ENCODE peak calls at places on chromosomes 4 and X, in five cellular contexts. L is GM12878, C is K562, R is H1, G is HepG2. Y is an unnamed sample.

GRCh38 chrX:150200820-150201287 is 162.3 kb upstream of the MAMLD1 start:
- DNase-seq in L (peak), R (no peak), G (peak), C (peak), Y (peak)

GRCh38 chr4:118954246-118954645 is 65.6 kb downstream of the SYNPO2 start:
- DNase-seq in G (no peak), L (no peak), R (no peak), C (no peak), Y (peak)

GRCh38 chrX:143994206-143994605 is 110.3 kb downstream of the UBE2NL start:
- DNase-seq in G (no peak), L (no peak), C (no peak), R (no peak), Y (no peak)

GRCh38 chr4:34422472-34422871 is 1821.8 kb downstream of the ARAP2 start:
- DNase-seq in C (no peak), R (no peak), L (no peak), G (no peak), Y (no peak)

GRCh38 chr4:108272566-108272965 is 103.8 kb upstream of the LEF1 start:
- DNase-seq in L (no peak), R (no peak), G (no peak), C (peak), Y (no peak)

GRCh38 chr4:166415749-166416148 is 542.7 kb downstream of the TLL1 start:
- DNase-seq in L (no peak), C (no peak), G (no peak), R (no peak), Y (no peak)

GRCh38 chr4:89400408-89401035 is 92.9 kb upstream of the GPRIN3 start:
- DNase-seq in G (no peak), L (no peak), C (no peak), R (no peak), Y (no peak)

GRCh38 chrX:9821581-9821980 is 35.4 kb downstream of the SHROOM2 start:
- DNase-seq in L (no peak), R (no peak), G (no peak), C (no peak), Y (no peak)

GRCh38 chr4:138087181-138087714 is 154.9 kb downstream of the SLC7A11 start:
- DNase-seq in C (no peak), R (no peak), G (no peak), L (no peak), Y (no peak)

GRCh38 chr4:25795566-25796454 is 67.0 kb downstream of the SEL1L3 start:
- DNase-seq in G (peak), C (no peak), L (no peak), R (peak), Y (no peak)

GRCh38 chr4:179128299-179128698 is 1686.1 kb upstream of the AGA start:
- DNase-seq in R (no peak), G (no peak), L (peak), C (no peak), Y (no peak)

GRCh38 chr4:179124419-179124818 is 1682.2 kb upstream of the AGA start:
- DNase-seq in G (no peak), C (no peak), R (no peak), L (no peak), Y (no peak)

GRCh38 chr4:179125870-179126269 is 1683.6 kb upstream of the AGA start:
- DNase-seq in L (no peak), C (no peak), G (no peak), R (no peak), Y (no peak)

GRCh38 chr4:179124957-179125356 is 1682.7 kb upstream of the AGA start:
- DNase-seq in L (no peak), R (no peak), G (no peak), C (no peak), Y (no peak)

DNA sequence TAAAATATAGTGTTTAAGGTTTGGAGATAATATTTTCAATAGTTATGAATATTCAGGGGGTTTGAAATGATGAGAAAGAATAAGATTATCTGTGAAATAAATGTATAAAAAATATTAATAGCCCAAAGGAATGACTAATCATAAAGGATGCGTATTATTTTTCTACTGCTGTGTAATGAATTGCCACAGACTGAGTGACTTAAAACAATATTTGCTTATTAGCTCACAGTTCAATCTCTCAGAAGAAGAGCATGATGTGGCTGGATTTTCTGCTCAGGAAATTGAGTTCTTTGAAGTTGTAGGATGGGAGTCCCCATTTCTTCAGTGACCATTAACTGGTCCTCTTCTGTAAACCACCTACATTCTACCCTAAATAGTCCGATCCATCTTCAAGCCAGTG is 1680.8 kb upstream of the AGA start:
- DNase-seq in R (no peak), G (no peak), L (no peak), C (no peak), Y (no peak)
- TF ChIP-seq SIN3A in R (no peak), G (no peak), L (no peak), C (no peak), Y (no peak)

GRCh38 chrX:132404266-132404665 is 84.6 kb downstream of the MBNL3 start:
- DNase-seq in G (no peak), L (no peak), R (no peak), C (no peak), Y (no peak)
- TF ChIP-seq SIN3A in G (no peak), L (no peak), R (no peak), C (no peak), Y (no peak)

DNA sequence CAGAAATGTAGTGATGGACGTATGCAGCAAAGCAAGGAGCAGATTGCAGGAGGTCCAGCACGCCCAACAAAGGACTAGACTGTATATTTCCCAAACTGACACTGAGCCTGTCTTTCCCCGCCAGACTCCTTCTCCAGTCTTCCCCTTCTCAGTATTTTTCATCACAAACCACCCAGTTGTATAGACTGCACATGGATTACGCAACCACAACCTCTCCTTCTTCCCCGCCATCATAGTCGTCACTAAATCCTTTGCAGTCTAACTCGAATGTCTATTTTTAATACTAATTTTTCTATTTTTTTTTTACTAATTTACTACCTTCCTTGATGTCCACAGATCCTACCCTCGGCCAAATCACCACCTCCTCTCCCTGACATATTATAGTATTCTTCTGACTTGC is 105.4 kb downstream of the MTNR1A start:
- DNase-seq in C (no peak), L (no peak), R (no peak), G (no peak), Y (no peak)
- TF ChIP-seq SIN3A in C (no peak), L (no peak), R (no peak), G (no peak), Y (no peak)

GRCh38 chr4:134078230-134078914 is 123.2 kb downstream of the PABPC4L start:
- DNase-seq in L (no peak), C (no peak), G (no peak), R (no peak), Y (no peak)
- TF ChIP-seq SIN3A in L (no peak), C (no peak), G (no peak), R (no peak), Y (no peak)

GRCh38 chr4:104571341-104571740 is 76.6 kb upstream of the CXXC4 start:
- DNase-seq in C (no peak), L (no peak), G (no peak), R (peak), Y (no peak)
- TF ChIP-seq SIN3A in C (no peak), L (no peak), G (no peak), R (no peak), Y (no peak)

GRCh38 chr4:82044141-82044993 is 329.4 kb downstream of the HNRNPD start:
- DNase-seq in C (no peak), G (no peak), R (peak), L (no peak), Y (no peak)
- TF ChIP-seq SIN3A in C (no peak), G (no peak), R (peak), L (no peak), Y (no peak)